ENCODE peak calls at places on chromosomes 5 and 9, in four cellular contexts. E is H9, Z is H1, V is trophoblast cell. M is an unnamed sample.

GRCh38 chr5:135246923-135247795 is 151.9 kb downstream of the MACROH2A1 start:
- DNase-seq in E (peak; percentile 43), Z (peak; percentile 46), V (peak; percentile 51), M (no peak)

GRCh38 chr5:126519637-126520592 is 75.1 kb downstream of the ALDH7A1 start:
- DNase-seq in E (no peak), Z (peak; percentile 41), V (no peak), M (no peak)

GRCh38 chr9:90894956-90895687 is 93.5 kb downstream of the SYK start:
- DNase-seq in E (peak; percentile 59), Z (no peak), V (peak; percentile 78), M (no peak)

GRCh38 chr9:79362100-79363081 is 209.4 kb upstream of the TLE4 start:
- DNase-seq in E (peak; percentile 45), Z (peak; percentile 48), V (no peak), M (no peak)

GRCh38 chr5:13408616-13409015 is 535.9 kb downstream of the DNAH5 start:
- DNase-seq in E (no peak), Z (no peak), V (no peak), M (no peak)

GRCh38 chr9:11933926-11934325 is 759.3 kb upstream of the TYRP1 start:
- DNase-seq in E (no peak), Z (no peak), V (no peak), M (no peak)

GRCh38 chr9:131640438-131641181 is 95.3 kb downstream of the PRRT1B start:
- DNase-seq in E (no peak), Z (no peak), V (no peak), M (no peak)

GRCh38 chr9:127963359-127964064 is 17.3 kb downstream of the EEIG1 start:
- DNase-seq in E (no peak), Z (no peak), V (no peak), M (no peak)

GRCh38 chr5:2757563-2758311 is 6.3 kb upstream of the IRX2 start:
- DNase-seq in E (peak; percentile 40), Z (peak; percentile 48), V (peak; percentile 100), M (no peak)

GRCh38 chr9:77735515-77735914 is 87.4 kb upstream of the GNA14 start:
- DNase-seq in E (no peak), Z (no peak), V (peak; percentile 89), M (no peak)

DNA sequence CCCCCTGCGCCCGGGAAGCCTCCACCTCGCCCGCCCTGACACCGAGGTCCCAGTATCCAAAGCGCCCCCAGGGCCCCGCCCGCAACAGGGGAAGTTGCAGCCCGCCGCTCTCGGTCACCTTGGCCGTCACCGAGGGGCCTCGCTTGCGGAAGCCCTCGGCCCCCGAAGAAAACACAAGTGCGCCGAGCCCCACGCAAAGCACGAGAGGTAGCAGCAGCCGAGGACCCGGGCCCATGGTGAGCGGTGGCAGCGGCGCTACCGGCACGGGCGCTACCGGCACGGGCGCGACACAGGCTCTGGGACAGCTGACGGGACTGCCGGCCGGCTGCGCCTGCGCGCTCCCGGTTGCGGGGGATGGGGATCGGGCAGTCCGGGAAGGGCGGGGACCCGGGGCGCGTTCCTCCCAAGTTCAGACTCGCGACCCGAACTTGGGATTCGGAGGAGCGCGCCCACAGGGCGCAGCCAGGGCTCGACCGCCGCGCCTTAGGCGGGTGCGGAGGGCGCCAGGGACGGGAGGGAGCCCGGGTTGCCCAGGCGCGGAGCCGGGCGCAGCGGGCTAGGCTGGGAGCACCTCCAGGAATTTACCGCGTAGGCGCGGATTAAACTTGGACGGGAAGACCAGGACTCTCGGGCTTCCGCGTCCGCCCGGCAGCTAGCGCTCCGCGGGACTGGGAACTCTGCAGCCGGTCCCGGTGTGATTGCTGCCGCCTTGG is at the start of gene PPIC:
- DNase-seq in E (peak; percentile 86), Z (peak; percentile 93), V (peak; percentile 70), M (peak; percentile 58)
- H3K14ac ChIP-seq in E (no peak within 1 kb of the TSS), Z (no peak within 1 kb of the TSS), V (peak within 1 kb of the TSS; percentile 85), M (peak within 1 kb of the TSS; percentile 92)

GRCh38 chr9:111916234-111916645 is 19.6 kb downstream of the UGCG start:
- DNase-seq in E (no peak), Z (no peak), V (no peak), M (no peak)

GRCh38 chr9:111914749-111915424 is 18.3 kb downstream of the UGCG start:
- DNase-seq in E (no peak), Z (no peak), V (no peak), M (no peak)

GRCh38 chr9:111915425-111915758 is 18.8 kb downstream of the UGCG start:
- DNase-seq in E (no peak), Z (no peak), V (no peak), M (no peak)

GRCh38 chr9:111917980-111918379 is 21.4 kb downstream of the UGCG start:
- DNase-seq in E (no peak), Z (no peak), V (no peak), M (no peak)

GRCh38 chr9:111917201-111917600 is 20.6 kb downstream of the UGCG start:
- DNase-seq in E (no peak), Z (no peak), V (no peak), M (no peak)
- H3K27ac ChIP-seq in E (no peak overlapping the region), Z (no peak overlapping the region), V (no peak overlapping the region), M (no peak overlapping the region)

GRCh38 chr5:72282878-72283277 is 37.2 kb downstream of the MRPS27 start:
- DNase-seq in E (no peak), Z (no peak), V (peak; percentile 49), M (no peak)
- H2BK120ac ChIP-seq in E (no peak overlapping the region), Z (no peak overlapping the region), V (peak overlapping the region; percentile 43), M (no peak overlapping the region)

GRCh38 chr9:111287127-111287526 is 42.9 kb downstream of the OR2K2 start:
- DNase-seq in E (no peak), Z (no peak), V (peak; percentile 74), M (no peak)
- H3K14ac ChIP-seq in E (no peak overlapping the region), Z (no peak overlapping the region), V (no peak overlapping the region), M (no peak overlapping the region)

GRCh38 chr5:43429706-43430105 is 17.5 kb upstream of the CCL28 start:
- DNase-seq in E (no peak), Z (no peak), V (peak; percentile 18), M (no peak)

GRCh38 chr5:43432486-43433365 is 20.5 kb upstream of the CCL28 start:
- DNase-seq in E (no peak), Z (no peak), V (peak; percentile 79), M (no peak)

GRCh38 chr5:43425965-43426364 is 13.8 kb upstream of the CCL28 start:
- DNase-seq in E (no peak), Z (no peak), V (no peak), M (no peak)

GRCh38 chr5:43428034-43428712 is 16.0 kb upstream of the CCL28 start:
- DNase-seq in E (no peak), Z (no peak), V (no peak), M (no peak)

GRCh38 chr5:43429016-43429415 is 16.8 kb upstream of the CCL28 start:
- DNase-seq in E (no peak), Z (no peak), V (no peak), M (no peak)
- H3K27ac ChIP-seq in E (no peak overlapping the region), Z (no peak overlapping the region), V (no peak overlapping the region), M (no peak overlapping the region)

DNA sequence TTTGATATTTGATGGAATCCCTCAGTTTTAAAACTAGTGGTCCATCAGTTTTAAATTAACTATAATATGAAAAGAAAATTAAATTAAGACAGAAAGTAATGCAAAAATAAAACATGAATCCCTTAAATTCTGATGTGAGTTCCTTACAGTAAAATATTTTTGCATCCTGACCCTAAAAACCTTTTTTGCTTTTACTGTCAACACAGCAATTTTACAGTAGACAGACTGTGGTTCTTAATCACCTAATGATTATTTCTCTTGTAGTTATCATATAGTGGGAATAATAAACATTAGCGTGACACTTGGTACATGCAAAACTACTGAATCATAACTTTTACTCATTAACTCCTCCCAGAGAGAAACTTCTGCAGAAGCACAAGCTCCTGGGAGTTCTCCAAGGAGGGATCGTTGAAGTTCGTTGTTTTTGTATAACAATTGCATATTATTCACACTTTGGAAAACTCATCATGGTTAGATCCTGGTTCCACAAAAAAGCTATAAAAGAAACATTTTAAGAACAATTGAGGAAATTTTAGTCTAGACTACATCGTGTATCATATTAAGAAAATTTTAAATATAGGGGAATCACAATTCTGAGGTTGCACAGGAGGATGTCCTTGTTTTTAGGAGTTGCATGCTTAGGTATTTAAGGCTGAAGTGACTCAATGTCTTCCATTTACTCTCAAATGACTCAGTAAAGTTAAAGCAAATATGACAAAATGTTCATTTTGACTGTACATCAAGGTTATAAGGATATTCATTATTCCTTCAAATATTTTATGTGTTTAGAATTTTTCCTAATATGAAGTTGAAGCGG is 88.2 kb upstream of the NIPAL4 start:
- DNase-seq in E (no peak), Z (no peak), V (no peak), M (no peak)
- H2BK120ac ChIP-seq in E (no peak overlapping the region), Z (no peak overlapping the region), V (no peak overlapping the region), M (no peak overlapping the region)

GRCh38 chr5:150460781-150461180 is 11.2 kb upstream of the RPS14 start:
- DNase-seq in E (no peak), Z (no peak), V (no peak), M (no peak)
- H3K14ac ChIP-seq in E (no peak overlapping the region), Z (no peak overlapping the region), V (peak overlapping the region; percentile 38), M (no peak overlapping the region)

GRCh38 chr9:37947431-37947830 is 43.5 kb upstream of the SLC25A51 start:
- DNase-seq in E (no peak), Z (no peak), V (no peak), M (no peak)

GRCh38 chr9:37946971-37947370 is 43.0 kb upstream of the SLC25A51 start:
- DNase-seq in E (no peak), Z (no peak), V (peak; percentile 79), M (no peak)

GRCh38 chr9:37948417-37948980 is 44.6 kb upstream of the SLC25A51 start:
- DNase-seq in E (no peak), Z (no peak), V (no peak), M (no peak)

GRCh38 chr9:37949576-37949975 is 45.6 kb upstream of the SLC25A51 start:
- DNase-seq in E (no peak), Z (no peak), V (no peak), M (no peak)

DNA sequence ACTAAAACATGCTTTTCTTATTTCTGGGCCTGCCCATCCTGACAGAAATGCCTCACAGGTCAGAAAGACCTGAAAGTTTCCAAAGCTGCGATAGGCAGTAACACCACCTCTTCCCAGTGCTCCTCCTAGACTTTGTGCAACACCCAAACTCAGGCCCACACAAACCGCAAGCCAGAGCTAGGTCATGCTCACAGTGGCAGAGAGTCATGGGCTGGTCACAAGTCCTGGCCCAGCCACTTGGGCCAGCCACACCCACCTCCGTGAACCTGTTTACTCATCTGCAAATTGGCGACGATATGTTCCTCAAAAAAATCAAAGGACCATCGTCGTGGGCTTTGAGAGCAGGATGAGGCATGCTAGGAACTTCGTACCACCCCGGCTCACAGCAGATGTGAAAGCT is 44.1 kb upstream of the SLC25A51 start:
- DNase-seq in E (no peak), Z (no peak), V (no peak), M (no peak)
- H3K27ac ChIP-seq in E (no peak overlapping the region), Z (no peak overlapping the region), V (no peak overlapping the region), M (no peak overlapping the region)

GRCh38 chr9:88326024-88326423 is 62.2 kb upstream of the SPIN1 start:
- DNase-seq in E (no peak), Z (no peak), V (no peak), M (no peak)

GRCh38 chr9:88320748-88321415 is 67.4 kb upstream of the SPIN1 start:
- DNase-seq in E (no peak), Z (no peak), V (no peak), M (no peak)

GRCh38 chr9:88326936-88327335 is 61.3 kb upstream of the SPIN1 start:
- DNase-seq in E (no peak), Z (no peak), V (no peak), M (no peak)

GRCh38 chr9:88319936-88320747 is 68.1 kb upstream of the SPIN1 start:
- DNase-seq in E (no peak), Z (no peak), V (no peak), M (no peak)

GRCh38 chr9:88322906-88323566 is 65.2 kb upstream of the SPIN1 start:
- DNase-seq in E (no peak), Z (no peak), V (no peak), M (no peak)
- H2BK120ac ChIP-seq in E (no peak overlapping the region), Z (no peak overlapping the region), V (no peak overlapping the region), M (no peak overlapping the region)

GRCh38 chr5:52897238-52897614 is 91.9 kb upstream of the ITGA2 start:
- DNase-seq in E (no peak), Z (no peak), V (no peak), M (no peak)
- H3K14ac ChIP-seq in E (no peak overlapping the region), Z (no peak overlapping the region), V (no peak overlapping the region), M (no peak overlapping the region)